ENCODE peak calls at places on chromosomes 6 and 20, in six cellular contexts. Q is psoas muscle; O is mammary epithelial cell; V is suprapubic skin; K is transverse colon; X is CD8-positive, alpha-beta T cell. Z is an unnamed sample.

GRCh38 chr6:111361648-111362047 is 121.4 kb downstream of the REV3L start:
- DNase-seq in Q (no peak), O (peak; percentile 17), V (no peak), K (peak; percentile 23), X (no peak), Z (peak; percentile 48)

GRCh38 chr6:48765352-48765961 is 654.5 kb upstream of the PTCHD4 start:
- DNase-seq in Q (no peak), O (peak; percentile 58), V (no peak), K (no peak), X (no peak), Z (peak; percentile 39)

GRCh38 chr6:150124235-150124634 is 18.6 kb upstream of the PPP1R14C start:
- DNase-seq in Q (no peak), O (no peak), V (no peak), K (no peak), X (no peak), Z (no peak)

GRCh38 chr20:13851279-13851678 is 66.5 kb downstream of the NDUFAF5 start:
- DNase-seq in Q (no peak), O (no peak), V (no peak), K (no peak), X (no peak), Z (no peak)

GRCh38 chr20:62050166-62051120 is 15.2 kb downstream of the TAF4 start:
- DNase-seq in Q (no peak), O (no peak), V (peak; percentile 75), K (no peak), X (no peak), Z (no peak)

GRCh38 chr20:50519036-50519780 is 9.0 kb downstream of the PTPN1 start:
- DNase-seq in Q (no peak), O (no peak), V (no peak), K (peak; percentile 43), X (no peak), Z (no peak)

GRCh38 chr20:38790210-38791053 is 15.1 kb upstream of the PPP1R16B start:
- DNase-seq in Q (no peak), O (peak; percentile 77), V (no peak), K (no peak), X (peak; percentile 39), Z (peak; percentile 71)

GRCh38 chr6:157954150-157955117 is 27.2 kb upstream of the SYNJ2 start:
- DNase-seq in Q (no peak), O (peak; percentile 56), V (no peak), K (peak; percentile 90), X (no peak), Z (peak; percentile 95)

GRCh38 chr6:37042139-37042538 is 36.7 kb downstream of the FGD2 start:
- DNase-seq in Q (no peak), O (no peak), V (no peak), K (no peak), X (no peak), Z (no peak)

GRCh38 chr6:80449756-80450155 is 343.3 kb downstream of the BCKDHB start:
- DNase-seq in Q (no peak), O (no peak), V (no peak), K (no peak), X (no peak), Z (no peak)

GRCh38 chr20:7851031-7851490 is 89.2 kb downstream of the HAO1 start:
- DNase-seq in Q (no peak), O (peak; percentile 75), V (no peak), K (no peak), X (no peak), Z (no peak)

GRCh38 chr6:41690541-41691330 is 44.7 kb downstream of the TFEB start:
- DNase-seq in Q (no peak), O (no peak), V (no peak), K (no peak), X (no peak), Z (no peak)

GRCh38 chr6:2583459-2583858 is 167.3 kb downstream of the MYLK4 start:
- DNase-seq in Q (no peak), O (no peak), V (no peak), K (no peak), X (no peak), Z (no peak)

GRCh38 chr6:34465551-34466241 is at the start of gene PACSIN1:
- DNase-seq in Q (no peak), O (no peak), V (no peak), K (peak; percentile 17), X (no peak), Z (peak; percentile 66)

GRCh38 chr6:127302728-127303675 is 36.3 kb downstream of the RNF146 start:
- DNase-seq in Q (no peak), O (peak; percentile 33), V (no peak), K (peak; percentile 47), X (peak; percentile 52), Z (no peak)

GRCh38 chr6:26173836-26174144 is 86.6 kb downstream of the HFE start:
- DNase-seq in Q (no peak), O (no peak), V (no peak), K (no peak), X (no peak), Z (no peak)

GRCh38 chr20:13259921-13260320 is 38.8 kb downstream of the ISM1 start:
- DNase-seq in Q (no peak), O (no peak), V (no peak), K (no peak), X (no peak), Z (no peak)

GRCh38 chr6:105794263-105794662 is 291.9 kb upstream of the PRDM1 start:
- DNase-seq in Q (peak; percentile 85), O (no peak), V (no peak), K (peak; percentile 55), X (no peak), Z (peak; percentile 56)

GRCh38 chr6:147711511-147711910 is 203.0 kb downstream of the SAMD5 start:
- DNase-seq in Q (no peak), O (no peak), V (no peak), K (no peak), X (no peak), Z (no peak)

GRCh38 chr20:47319517-47320252 is 36.8 kb downstream of the ZMYND8 start:
- DNase-seq in Q (no peak), O (peak; percentile 84), V (peak; percentile 84), K (peak; percentile 73), X (no peak), Z (peak; percentile 98)

GRCh38 chr20:47318596-47319516 is 37.6 kb downstream of the ZMYND8 start:
- DNase-seq in Q (peak; percentile 91), O (peak; percentile 63), V (peak; percentile 92), K (peak; percentile 78), X (no peak), Z (peak; percentile 72)

GRCh38 chr20:47317127-47317895 is 39.2 kb downstream of the ZMYND8 start:
- DNase-seq in Q (peak; percentile 94), O (peak; percentile 100), V (peak; percentile 90), K (peak; percentile 76), X (peak; percentile 49), Z (no peak)

GRCh38 chr20:47318027-47318595 is 38.4 kb downstream of the ZMYND8 start:
- DNase-seq in Q (peak; percentile 59), O (peak; percentile 74), V (no peak), K (peak; percentile 73), X (no peak), Z (peak; percentile 88)

DNA sequence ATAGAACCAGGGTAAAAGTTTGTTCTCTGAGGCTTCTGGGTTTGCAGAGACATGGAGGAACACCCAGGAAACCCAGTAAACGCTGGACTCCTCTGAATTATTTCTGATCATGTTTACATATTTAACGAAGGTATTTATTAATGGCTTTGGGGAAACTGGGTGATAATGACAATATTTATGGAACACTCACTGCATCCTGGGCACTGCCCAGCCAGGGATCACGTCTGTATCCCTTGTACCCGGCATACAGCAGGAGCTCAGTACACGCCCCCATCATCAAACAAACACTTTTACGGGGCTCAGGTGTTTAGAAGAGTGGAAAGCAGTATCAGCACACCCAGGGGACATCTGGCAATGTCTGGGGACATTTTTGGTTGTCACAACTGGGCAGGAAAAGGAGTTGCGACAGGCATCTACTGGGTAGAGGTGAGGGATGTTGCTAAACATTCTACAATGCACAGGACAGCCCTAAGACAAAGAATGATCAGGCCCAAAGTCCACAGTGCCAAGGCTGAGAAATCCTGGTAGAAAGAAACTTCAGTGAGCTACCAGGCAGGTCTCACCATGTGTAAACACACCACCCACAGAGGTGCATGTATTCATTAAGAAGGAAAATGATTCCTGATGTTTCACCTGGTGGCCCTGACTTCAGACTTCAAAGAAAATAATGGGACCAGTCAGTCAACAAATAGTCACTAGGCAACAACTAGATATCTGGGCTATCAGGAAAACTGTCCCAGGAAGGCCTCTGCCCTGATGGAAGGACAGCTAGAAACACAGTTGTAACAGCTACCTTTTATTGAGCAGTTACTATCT is 35.3 kb downstream of the ZMYND8 start:
- DNase-seq in Q (no peak), O (peak; percentile 31), V (no peak), K (peak; percentile 45), X (no peak), Z (peak; percentile 86)
- H3K4me1 ChIP-seq in Q (peaks cover 43% of the 10 kb centered on the region), O (peaks cover 51% of the 10 kb centered on the region), V (peaks cover 66% of the 10 kb centered on the region), K (peaks cover 64% of the 10 kb centered on the region), X (peaks cover 45% of the 10 kb centered on the region), Z (peaks cover 84% of the 10 kb centered on the region)

GRCh38 chr6:138162947-138163569 is 1.3 kb downstream of the ARFGEF3 start:
- DNase-seq in Q (no peak), O (no peak), V (no peak), K (no peak), X (no peak), Z (no peak)
- H3K4me3 ChIP-seq in Q (peak overlapping the region; percentile 63), O (no peak overlapping the region), V (peak overlapping the region; percentile 76), K (peak overlapping the region; percentile 65), X (no peak overlapping the region), Z (peak overlapping the region; percentile 68)

DNA sequence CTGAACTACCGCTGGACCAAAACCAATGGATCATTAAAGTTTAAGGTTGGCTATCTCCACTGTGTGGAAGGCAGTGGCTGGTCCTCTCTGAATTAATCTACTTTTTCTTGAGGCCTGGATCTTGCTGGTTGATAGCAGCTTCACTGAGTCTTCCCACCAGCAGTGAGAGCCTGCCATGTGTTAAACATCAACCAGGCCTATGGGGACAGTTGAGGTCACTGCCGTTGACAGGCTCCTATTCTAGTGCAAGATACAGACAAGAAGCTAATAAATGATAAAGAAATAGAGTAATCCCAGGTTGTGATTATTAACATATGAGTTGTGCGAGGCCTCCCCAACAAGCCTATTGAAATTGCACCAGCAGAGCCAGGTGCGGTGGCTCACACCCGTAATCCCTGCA is 23.5 kb upstream of the TFAP2C start:
- DNase-seq in Q (no peak), O (no peak), V (no peak), K (no peak), X (no peak), Z (peak; percentile 75)
- TF ChIP-seq CTCF in Q (no peak), O (no peak), V (no peak), K (no peak), X (no peak), Z (no peak)

GRCh38 chr20:32480361-32481199 is 104.6 kb downstream of the NOL4L start:
- DNase-seq in Q (no peak), O (no peak), V (no peak), K (no peak), X (no peak), Z (no peak)
- H3K4me1 ChIP-seq in Q (peaks cover 18% of the 10 kb centered on the region), O (peaks cover 22% of the 10 kb centered on the region), V (peaks cover 72% of the 10 kb centered on the region), K (peaks cover 66% of the 10 kb centered on the region), X (peaks cover 66% of the 10 kb centered on the region), Z (peaks cover 63% of the 10 kb centered on the region)

GRCh38 chr6:31305674-31306219 is 33.9 kb upstream of the HLA-C start:
- DNase-seq in Q (no peak), O (no peak), V (no peak), K (no peak), X (no peak), Z (no peak)

GRCh38 chr6:31304683-31305082 is 32.8 kb upstream of the HLA-C start:
- DNase-seq in Q (no peak), O (no peak), V (no peak), K (no peak), X (no peak), Z (no peak)

GRCh38 chr6:31308050-31308844 is 36.4 kb upstream of the HLA-C start:
- DNase-seq in Q (peak; percentile 45), O (peak; percentile 24), V (no peak), K (peak; percentile 73), X (peak; percentile 67), Z (no peak)

GRCh38 chr6:31307669-31308049 is 35.8 kb upstream of the HLA-C start:
- DNase-seq in Q (no peak), O (no peak), V (no peak), K (no peak), X (no peak), Z (no peak)

GRCh38 chr6:31308845-31309175 is 36.9 kb upstream of the HLA-C start:
- DNase-seq in Q (no peak), O (no peak), V (no peak), K (no peak), X (no peak), Z (no peak)
- H3K4me3 ChIP-seq in Q (peak overlapping the region; percentile 57), O (no peak overlapping the region), V (peak overlapping the region; percentile 47), K (peak overlapping the region; percentile 29), X (peak overlapping the region; percentile 74), Z (no peak overlapping the region)

Z was measured in Caco-2.